ENCODE peak calls at places on chromosomes 2 and 18, in ten cellular contexts. One of them, this sample, is unnamed.
A peak's percentile ranks its signal among the peaks of the same experiment; 100 is the strongest.

GRCh38 chr2:69594341-69594740 is 49.2 kb downstream of the AAK1 start:
- DNase-seq in mammary epithelial cell: peak; percentile 13
- DNase-seq in psoas muscle: no peak
- DNase-seq in fibroblast of the aortic adventitia: peak; percentile 31
- DNase-seq in PC-3: no peak
- DNase-seq in type B pancreatic cell: no peak
- DNase-seq in prostate gland: no peak
- DNase-seq in lower lobe of right lung: no peak
- DNase-seq in AG04450: no peak
- DNase-seq in HCT116: no peak
- DNase-seq in this sample: no peak

GRCh38 chr2:139544452-139544851 is 764.3 kb upstream of the NXPH2 start:
- DNase-seq in mammary epithelial cell: no peak
- DNase-seq in psoas muscle: no peak
- DNase-seq in fibroblast of the aortic adventitia: no peak
- DNase-seq in PC-3: no peak
- DNase-seq in type B pancreatic cell: no peak
- DNase-seq in prostate gland: no peak
- DNase-seq in lower lobe of right lung: no peak
- DNase-seq in AG04450: no peak
- DNase-seq in HCT116: no peak
- DNase-seq in this sample: no peak

GRCh38 chr2:43518182-43518581 is 77.7 kb downstream of the THADA start:
- DNase-seq in mammary epithelial cell: peak; percentile 50
- DNase-seq in psoas muscle: no peak
- DNase-seq in fibroblast of the aortic adventitia: peak; percentile 47
- DNase-seq in PC-3: no peak
- DNase-seq in type B pancreatic cell: no peak
- DNase-seq in prostate gland: no peak
- DNase-seq in lower lobe of right lung: no peak
- DNase-seq in AG04450: no peak
- DNase-seq in HCT116: no peak
- DNase-seq in this sample: no peak

GRCh38 chr2:213545481-213545880 is 261.2 kb downstream of the SPAG16 start:
- DNase-seq in mammary epithelial cell: no peak
- DNase-seq in psoas muscle: no peak
- DNase-seq in fibroblast of the aortic adventitia: no peak
- DNase-seq in PC-3: no peak
- DNase-seq in type B pancreatic cell: no peak
- DNase-seq in prostate gland: no peak
- DNase-seq in lower lobe of right lung: no peak
- DNase-seq in AG04450: no peak
- DNase-seq in HCT116: no peak
- DNase-seq in this sample: no peak

GRCh38 chr2:178796079-178796677 is 11.0 kb downstream of the TTN start:
- DNase-seq in mammary epithelial cell: peak; percentile 10
- DNase-seq in psoas muscle: no peak
- DNase-seq in fibroblast of the aortic adventitia: peak; percentile 87
- DNase-seq in PC-3: peak; percentile 82
- DNase-seq in type B pancreatic cell: no peak
- DNase-seq in prostate gland: no peak
- DNase-seq in lower lobe of right lung: no peak
- DNase-seq in AG04450: peak; percentile 4
- DNase-seq in HCT116: peak; percentile 22
- DNase-seq in this sample: no peak

GRCh38 chr2:23694058-23695045 is 232.6 kb downstream of the ATAD2B start:
- DNase-seq in mammary epithelial cell: no peak
- DNase-seq in psoas muscle: no peak
- DNase-seq in fibroblast of the aortic adventitia: no peak
- DNase-seq in PC-3: no peak
- DNase-seq in type B pancreatic cell: no peak
- DNase-seq in prostate gland: no peak
- DNase-seq in lower lobe of right lung: no peak
- DNase-seq in AG04450: no peak
- DNase-seq in HCT116: no peak
- DNase-seq in this sample: no peak

GRCh38 chr18:34322365-34323289 is 97.9 kb upstream of the NOL4 start:
- DNase-seq in mammary epithelial cell: peak; percentile 21
- DNase-seq in psoas muscle: peak; percentile 18
- DNase-seq in fibroblast of the aortic adventitia: peak; percentile 52
- DNase-seq in PC-3: peak; percentile 41
- DNase-seq in type B pancreatic cell: no peak
- DNase-seq in prostate gland: peak; percentile 40
- DNase-seq in lower lobe of right lung: peak; percentile 52
- DNase-seq in AG04450: peak; percentile 8
- DNase-seq in HCT116: peak; percentile 1
- DNase-seq in this sample: peak; percentile 66

GRCh38 chr2:238428866-238429265 is 2.1 kb downstream of the ASB1 start:
- DNase-seq in mammary epithelial cell: no peak
- DNase-seq in psoas muscle: no peak
- DNase-seq in fibroblast of the aortic adventitia: no peak
- DNase-seq in PC-3: peak; percentile 17
- DNase-seq in type B pancreatic cell: no peak
- DNase-seq in prostate gland: no peak
- DNase-seq in lower lobe of right lung: no peak
- DNase-seq in AG04450: no peak
- DNase-seq in HCT116: no peak
- DNase-seq in this sample: no peak

GRCh38 chr2:4175343-4175742 is 472.0 kb downstream of the DCDC2C start:
- DNase-seq in mammary epithelial cell: no peak
- DNase-seq in psoas muscle: no peak
- DNase-seq in fibroblast of the aortic adventitia: no peak
- DNase-seq in PC-3: no peak
- DNase-seq in type B pancreatic cell: no peak
- DNase-seq in prostate gland: no peak
- DNase-seq in lower lobe of right lung: no peak
- DNase-seq in AG04450: no peak
- DNase-seq in HCT116: no peak
- DNase-seq in this sample: no peak
- TF ChIP-seq CTCF in mammary epithelial cell: no peak
- TF ChIP-seq CTCF in psoas muscle: no peak
- TF ChIP-seq CTCF in fibroblast of the aortic adventitia: no peak
- TF ChIP-seq CTCF in PC-3: no peak
- TF ChIP-seq CTCF in type B pancreatic cell: no peak
- TF ChIP-seq CTCF in prostate gland: no peak
- TF ChIP-seq CTCF in lower lobe of right lung: no peak
- TF ChIP-seq CTCF in AG04450: no peak
- TF ChIP-seq CTCF in HCT116: no peak
- TF ChIP-seq CTCF in this sample: no peak

GRCh38 chr2:155310589-155310988 is 612.1 kb downstream of the KCNJ3 start:
- DNase-seq in mammary epithelial cell: peak; percentile 9
- DNase-seq in psoas muscle: no peak
- DNase-seq in fibroblast of the aortic adventitia: peak; percentile 41
- DNase-seq in PC-3: peak; percentile 50
- DNase-seq in type B pancreatic cell: no peak
- DNase-seq in prostate gland: no peak
- DNase-seq in lower lobe of right lung: no peak
- DNase-seq in AG04450: no peak
- DNase-seq in HCT116: peak; percentile 47
- DNase-seq in this sample: no peak
- TF ChIP-seq CTCF in mammary epithelial cell: peak; percentile 50
- TF ChIP-seq CTCF in psoas muscle: peak; percentile 28
- TF ChIP-seq CTCF in fibroblast of the aortic adventitia: peak; percentile 21
- TF ChIP-seq CTCF in PC-3: peak; percentile 75
- TF ChIP-seq CTCF in type B pancreatic cell: peak; percentile 84
- TF ChIP-seq CTCF in prostate gland: peak; percentile 47
- TF ChIP-seq CTCF in lower lobe of right lung: peak; percentile 54
- TF ChIP-seq CTCF in AG04450: no peak
- TF ChIP-seq CTCF in HCT116: peak; percentile 76
- TF ChIP-seq CTCF in this sample: peak; percentile 81

GRCh38 chr2:201618744-201619654 is 24.3 kb downstream of the TMEM237 start:
- DNase-seq in mammary epithelial cell: no peak
- DNase-seq in psoas muscle: peak; percentile 79
- DNase-seq in fibroblast of the aortic adventitia: peak; percentile 70
- DNase-seq in PC-3: no peak
- DNase-seq in type B pancreatic cell: no peak
- DNase-seq in prostate gland: peak; percentile 23
- DNase-seq in lower lobe of right lung: peak; percentile 83
- DNase-seq in AG04450: peak; percentile 59
- DNase-seq in HCT116: no peak
- DNase-seq in this sample: no peak
- TF ChIP-seq CTCF in mammary epithelial cell: peak; percentile 34
- TF ChIP-seq CTCF in psoas muscle: no peak
- TF ChIP-seq CTCF in fibroblast of the aortic adventitia: peak; percentile 39
- TF ChIP-seq CTCF in PC-3: no peak
- TF ChIP-seq CTCF in type B pancreatic cell: no peak
- TF ChIP-seq CTCF in prostate gland: peak; percentile 55
- TF ChIP-seq CTCF in lower lobe of right lung: peak; percentile 46
- TF ChIP-seq CTCF in AG04450: peak; percentile 42
- TF ChIP-seq CTCF in HCT116: no peak
- TF ChIP-seq CTCF in this sample: no peak

DNA sequence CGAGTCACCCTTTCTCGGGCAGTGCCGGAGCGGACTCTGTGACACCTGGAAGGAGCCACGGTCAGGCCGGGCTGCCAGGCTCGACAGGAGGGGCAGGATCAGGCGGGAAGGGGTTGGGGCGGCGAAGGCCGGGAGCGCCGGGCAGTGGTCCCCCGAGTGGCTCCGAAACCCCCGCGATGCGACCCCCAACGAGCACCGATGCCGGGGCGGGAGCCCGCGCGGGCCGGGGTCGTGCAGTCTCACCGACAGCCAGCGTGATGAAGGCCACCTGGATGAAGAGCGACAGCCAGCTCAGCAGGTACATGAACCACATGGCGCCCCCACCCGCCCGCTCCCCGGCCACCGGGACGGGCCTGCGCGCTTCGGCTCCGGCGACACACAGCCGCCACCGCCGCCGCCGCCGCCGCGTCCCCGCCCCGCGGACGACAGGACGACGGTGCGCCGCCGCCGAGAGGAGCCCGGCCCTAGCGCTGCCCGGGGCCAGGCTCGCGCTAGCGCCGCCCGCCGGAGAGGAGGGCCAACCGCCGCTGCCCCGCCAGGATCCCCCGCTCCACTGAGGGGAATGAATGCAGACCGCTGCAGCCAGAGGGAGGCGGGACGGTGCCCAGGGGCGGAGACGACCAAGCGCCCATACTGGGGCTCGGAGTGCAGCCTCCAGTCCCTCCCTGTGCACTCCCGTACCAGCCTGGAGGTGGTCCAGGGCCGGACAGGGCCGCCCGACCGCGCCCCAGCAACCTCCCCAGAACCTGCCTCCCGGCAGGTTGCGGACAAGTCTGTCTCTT is at the start of gene TEX261:
- DNase-seq in mammary epithelial cell: peak; percentile 84
- DNase-seq in psoas muscle: peak; percentile 91
- DNase-seq in fibroblast of the aortic adventitia: peak; percentile 74
- DNase-seq in PC-3: peak; percentile 92
- DNase-seq in type B pancreatic cell: peak; percentile 95
- DNase-seq in prostate gland: peak; percentile 78
- DNase-seq in lower lobe of right lung: peak; percentile 94
- DNase-seq in AG04450: peak; percentile 43
- DNase-seq in HCT116: peak; percentile 71
- DNase-seq in this sample: peak; percentile 90
- TF ChIP-seq CTCF in mammary epithelial cell: peak; percentile 70
- TF ChIP-seq CTCF in psoas muscle: peak; percentile 72
- TF ChIP-seq CTCF in fibroblast of the aortic adventitia: peak; percentile 59
- TF ChIP-seq CTCF in PC-3: peak; percentile 49
- TF ChIP-seq CTCF in type B pancreatic cell: peak; percentile 76
- TF ChIP-seq CTCF in prostate gland: peak; percentile 86
- TF ChIP-seq CTCF in lower lobe of right lung: peak; percentile 77
- TF ChIP-seq CTCF in AG04450: peak; percentile 62
- TF ChIP-seq CTCF in HCT116: peak; percentile 55
- TF ChIP-seq CTCF in this sample: peak; percentile 69

DNA sequence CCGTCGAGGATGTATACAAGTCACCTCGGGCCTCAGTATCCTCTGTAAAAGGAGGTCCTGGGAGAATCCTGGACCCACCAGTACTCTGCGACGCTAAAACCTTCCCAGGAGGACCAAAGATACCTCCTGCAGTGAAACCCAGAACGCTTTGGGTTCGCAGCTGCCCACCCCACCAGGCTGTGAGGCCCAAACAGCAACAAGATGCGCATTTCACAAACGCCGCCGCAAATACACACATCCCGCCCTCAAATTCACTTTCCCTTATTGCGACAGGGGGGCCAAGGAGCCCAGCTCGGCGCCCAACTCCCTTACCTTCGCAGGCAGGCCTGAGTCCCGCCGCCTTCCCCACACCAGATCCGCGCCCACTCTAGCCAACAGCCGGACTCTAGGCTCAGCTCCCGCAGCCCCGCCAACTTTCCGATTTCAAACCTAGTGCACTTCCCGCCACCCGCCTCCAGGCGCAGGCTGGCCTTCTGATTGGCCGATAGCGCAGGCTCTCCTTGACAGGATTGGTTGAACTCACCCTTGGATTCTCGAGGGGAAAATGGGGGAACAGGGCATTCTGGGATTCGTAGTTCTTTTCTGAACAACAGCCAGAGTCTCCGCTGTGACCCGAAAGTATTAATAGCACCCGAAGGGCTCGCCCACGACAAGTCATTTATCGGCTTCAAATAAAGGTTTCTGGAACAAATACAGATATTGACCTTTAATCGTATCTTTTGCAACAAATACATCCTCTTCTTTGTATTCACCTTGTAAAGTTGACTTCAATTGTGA is at the start of gene SPC25:
- DNase-seq in mammary epithelial cell: peak; percentile 89
- DNase-seq in psoas muscle: peak; percentile 86
- DNase-seq in fibroblast of the aortic adventitia: peak; percentile 88
- DNase-seq in PC-3: peak; percentile 95
- DNase-seq in type B pancreatic cell: peak; percentile 90
- DNase-seq in prostate gland: peak; percentile 73
- DNase-seq in lower lobe of right lung: peak; percentile 87
- DNase-seq in AG04450: peak; percentile 66
- DNase-seq in HCT116: peak; percentile 84
- DNase-seq in this sample: peak; percentile 86
- TF ChIP-seq CTCF in mammary epithelial cell: no peak
- TF ChIP-seq CTCF in psoas muscle: peak; percentile 9
- TF ChIP-seq CTCF in fibroblast of the aortic adventitia: peak; percentile 26
- TF ChIP-seq CTCF in PC-3: no peak
- TF ChIP-seq CTCF in type B pancreatic cell: peak; percentile 55
- TF ChIP-seq CTCF in prostate gland: peak; percentile 43
- TF ChIP-seq CTCF in lower lobe of right lung: no peak
- TF ChIP-seq CTCF in AG04450: no peak
- TF ChIP-seq CTCF in HCT116: no peak
- TF ChIP-seq CTCF in this sample: no peak